ENCODE peak calls at places on chromosomes 16 and 17, in five cellular contexts. V is IMR-90, W is mesendoderm, Y is H9, C is neuronal stem cell. M is an unnamed sample.
A peak's percentile ranks its signal among the peaks of the same experiment; 100 is the strongest.

GRCh38 chr16:69049146-69049545 is 56.3 kb upstream of the HAS3 start:
- DNase-seq in V (peak; percentile 80), W (no peak), Y (no peak), C (no peak), M (peak; percentile 61)

GRCh38 chr17:82097187-82097918 is 683 bp downstream of the FASN start:
- DNase-seq in V (peak; percentile 64), W (no peak), Y (no peak), C (no peak), M (peak; percentile 54)

GRCh38 chr16:30359871-30360170 is 4.7 kb upstream of the CD2BP2 start:
- DNase-seq in V (no peak), W (no peak), Y (no peak), C (no peak), M (no peak)

GRCh38 chr16:87207509-87207908 is 109.7 kb downstream of the C16orf95 start:
- DNase-seq in V (peak; percentile 81), W (no peak), Y (no peak), C (no peak), M (peak; percentile 61)

GRCh38 chr16:1991588-1992474 is 2.1 kb downstream of the SYNGR3 start:
- DNase-seq in V (peak; percentile 83), W (peak; percentile 93), Y (peak; percentile 97), C (peak; percentile 92), M (peak; percentile 87)

GRCh38 chr17:5592382-5592781 is 8.1 kb upstream of the NLRP1 start:
- DNase-seq in V (peak; percentile 44), W (peak; percentile 70), Y (peak; percentile 30), C (peak; percentile 50), M (peak; percentile 56)

GRCh38 chr16:57470683-57471082 is 8.2 kb downstream of the POLR2C start:
- DNase-seq in V (no peak), W (no peak), Y (peak; percentile 19), C (no peak), M (peak; percentile 48)

GRCh38 chr16:71460246-71460645 is 1.8 kb downstream of the ZNF23 start:
- DNase-seq in V (peak; percentile 88), W (no peak), Y (no peak), C (no peak), M (peak; percentile 69)

GRCh38 chr17:1493291-1493980 is 950 bp upstream of the MYO1C start:
- DNase-seq in V (no peak), W (no peak), Y (no peak), C (no peak), M (no peak)

GRCh38 chr17:53792997-53793396 is 29.7 kb upstream of the KIF2B start:
- DNase-seq in V (no peak), W (no peak), Y (no peak), C (no peak), M (no peak)

GRCh38 chr16:85098565-85098964 is 13.7 kb downstream of the CIBAR2 start:
- DNase-seq in V (no peak), W (no peak), Y (no peak), C (no peak), M (peak; percentile 49)

GRCh38 chr17:31726980-31727427 is 132.0 kb downstream of the COPRS start:
- DNase-seq in V (peak; percentile 81), W (no peak), Y (no peak), C (no peak), M (peak; percentile 75)

GRCh38 chr16:28555593-28555992 is 1.9 kb downstream of the SGF29 start:
- DNase-seq in V (no peak), W (no peak), Y (no peak), C (no peak), M (no peak)

GRCh38 chr16:66662445-66663194 is 33.9 kb downstream of the CMTM4 start:
- DNase-seq in V (peak; percentile 44), W (peak; percentile 39), Y (no peak), C (no peak), M (peak; percentile 58)

GRCh38 chr17:64247836-64248235 is 15.2 kb downstream of the TEX2 start:
- DNase-seq in V (no peak), W (no peak), Y (no peak), C (no peak), M (no peak)

GRCh38 chr16:25097304-25097988 is 14.1 kb upstream of the LCMT1 start:
- DNase-seq in V (peak; percentile 76), W (no peak), Y (no peak), C (no peak), M (peak; percentile 14)

GRCh38 chr17:73645050-73645871 is 1.0 kb upstream of the SDK2 start:
- DNase-seq in V (no peak), W (peak; percentile 69), Y (peak; percentile 73), C (peak; percentile 81), M (peak; percentile 24)

GRCh38 chr16:62034236-62035114 is 1.8 kb downstream of the CDH8 start:
- DNase-seq in V (no peak), W (peak; percentile 86), Y (peak; percentile 45), C (peak; percentile 49), M (no peak)

GRCh38 chr17:64223931-64224657 is 39.0 kb downstream of the TEX2 start:
- DNase-seq in V (no peak), W (no peak), Y (no peak), C (no peak), M (no peak)

GRCh38 chr17:12431188-12431587 is 234.5 kb upstream of the MYOCD start:
- DNase-seq in V (no peak), W (no peak), Y (no peak), C (no peak), M (no peak)

GRCh38 chr17:76843703-76844484 is 24.3 kb upstream of the MGAT5B start:
- DNase-seq in V (no peak), W (no peak), Y (peak; percentile 54), C (no peak), M (peak; percentile 53)

GRCh38 chr17:67443931-67444597 is 67.0 kb downstream of the PITPNC1 start:
- DNase-seq in V (peak; percentile 43), W (no peak), Y (no peak), C (no peak), M (peak; percentile 50)

GRCh38 chr17:75970011-75970523 is 8.9 kb downstream of the ACOX1 start:
- DNase-seq in V (peak; percentile 15), W (peak; percentile 16), Y (no peak), C (no peak), M (no peak)

GRCh38 chr17:66975614-66976378 is 11.3 kb downstream of the CACNG4 start:
- DNase-seq in V (no peak), W (peak; percentile 73), Y (peak; percentile 80), C (no peak), M (no peak)

GRCh38 chr17:42325026-42325425 is 36.7 kb downstream of the STAT5A start:
- DNase-seq in V (peak; percentile 88), W (no peak), Y (no peak), C (no peak), M (peak; percentile 80)

GRCh38 chr17:7838291-7839075 is 4.5 kb downstream of the KDM6B start:
- DNase-seq in V (peak; percentile 78), W (peak; percentile 85), Y (peak; percentile 78), C (peak; percentile 81), M (peak; percentile 90)

GRCh38 chr17:73900516-73900915 is 256.3 kb upstream of the SDK2 start:
- DNase-seq in V (no peak), W (no peak), Y (peak; percentile 26), C (no peak), M (no peak)

GRCh38 chr17:83055911-83056582 is 23.4 kb upstream of the METRNL start:
- DNase-seq in V (peak; percentile 92), W (no peak), Y (no peak), C (no peak), M (peak; percentile 85)

GRCh38 chr17:58382108-58382884 is 30.3 kb upstream of the SUPT4H1 start:
- DNase-seq in V (no peak), W (no peak), Y (no peak), C (no peak), M (no peak)

GRCh38 chr16:19701091-19701490 is 16.9 kb downstream of the KNOP1 start:
- DNase-seq in V (peak; percentile 24), W (no peak), Y (no peak), C (no peak), M (no peak)

GRCh38 chr16:11367483-11367906 is 22.2 kb downstream of the RMI2 start:
- DNase-seq in V (no peak), W (no peak), Y (no peak), C (no peak), M (no peak)

GRCh38 chr17:13518271-13519000 is 83.3 kb downstream of the HS3ST3A1 start:
- DNase-seq in V (peak; percentile 89), W (no peak), Y (no peak), C (no peak), M (peak; percentile 14)

GRCh38 chr17:79970576-79971068 is 65.0 kb downstream of the TBC1D16 start:
- DNase-seq in V (peak; percentile 10), W (peak; percentile 83), Y (peak; percentile 85), C (no peak), M (peak; percentile 15)
- H3K9ac ChIP-seq in V (no peak overlapping the region), W (no peak overlapping the region), Y (no peak overlapping the region), C (no peak overlapping the region), M (no peak overlapping the region)

GRCh38 chr16:4521971-4522623 is 16.5 kb downstream of the CDIP1 start:
- DNase-seq in V (no peak), W (no peak), Y (peak; percentile 49), C (no peak), M (no peak)
- H2BK15ac ChIP-seq in V (no peak overlapping the region), W (no peak overlapping the region), Y (no peak overlapping the region), C (no peak overlapping the region), M (no peak overlapping the region)

GRCh38 chr16:89319628-89319882 is 102.1 kb downstream of the ZNF778 start:
- DNase-seq in V (no peak), W (no peak), Y (no peak), C (no peak), M (no peak)

GRCh38 chr16:89318871-89319627 is 101.5 kb downstream of the ZNF778 start:
- DNase-seq in V (no peak), W (no peak), Y (no peak), C (no peak), M (no peak)

GRCh38 chr16:89317729-89318429 is 100.4 kb downstream of the ZNF778 start:
- DNase-seq in V (no peak), W (no peak), Y (no peak), C (no peak), M (no peak)

GRCh38 chr16:89317101-89317671 is 99.7 kb downstream of the ZNF778 start:
- DNase-seq in V (no peak), W (no peak), Y (no peak), C (no peak), M (no peak)

GRCh38 chr16:89318430-89318758 is 100.9 kb downstream of the ZNF778 start:
- DNase-seq in V (no peak), W (no peak), Y (no peak), C (no peak), M (no peak)
- H3K4me1 ChIP-seq in V (peaks cover 66% of the 10 kb centered on the region), W (peaks cover 15% of the 10 kb centered on the region), Y (peaks cover 13% of the 10 kb centered on the region), C (peaks cover 24% of the 10 kb centered on the region), M (peaks cover 84% of the 10 kb centered on the region)

DNA sequence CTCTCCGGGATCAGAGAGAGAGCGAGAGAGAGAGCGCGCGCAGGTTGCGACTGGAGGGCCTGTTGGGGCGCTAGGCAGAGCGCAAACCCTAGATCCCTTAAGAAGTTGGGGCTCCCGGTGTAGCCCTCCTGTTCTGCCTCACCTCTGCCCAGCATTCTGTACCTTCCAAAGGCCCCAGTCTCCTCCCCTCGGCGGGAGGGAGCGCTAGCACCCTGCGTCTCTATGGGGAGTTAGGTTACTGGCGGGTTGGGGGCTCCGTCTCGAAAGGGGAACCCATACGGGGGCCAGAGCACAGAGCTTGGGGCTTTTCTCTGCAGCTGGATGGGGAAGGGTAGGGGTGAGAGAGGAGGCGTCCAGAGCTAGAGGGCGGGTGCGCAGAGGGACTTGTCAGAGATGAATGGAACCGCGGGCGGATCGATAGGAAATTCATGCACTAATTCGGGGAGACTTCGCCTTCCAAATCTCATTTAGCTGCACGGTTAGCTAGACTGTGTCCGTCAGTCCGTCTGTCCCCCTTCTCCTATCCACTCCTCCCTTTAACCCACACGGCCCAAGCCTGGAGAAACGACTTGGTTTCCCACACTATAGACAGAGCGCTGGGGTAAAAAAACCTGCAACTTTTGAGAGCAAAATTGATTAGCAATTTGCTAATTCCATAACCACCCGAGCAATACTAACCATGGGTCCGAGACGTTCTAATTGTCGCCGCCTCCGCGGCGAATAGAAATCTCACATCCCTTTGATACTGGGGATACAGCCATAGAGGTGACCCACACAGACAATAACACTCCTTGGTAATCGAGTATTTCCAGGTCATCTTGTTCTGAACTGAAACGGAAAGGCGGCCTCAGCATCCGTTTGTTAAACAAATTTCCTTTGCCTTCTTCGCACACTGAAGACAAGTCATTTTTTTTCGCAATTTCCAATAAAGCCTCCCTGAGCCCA is 738 bp upstream of the HOXB4 start:
- DNase-seq in V (peak; percentile 63), W (no peak), Y (no peak), C (no peak), M (peak; percentile 76)
- H3K9ac ChIP-seq in V (peak overlapping the region; percentile 96), W (no peak overlapping the region), Y (no peak overlapping the region), C (no peak overlapping the region), M (peak overlapping the region; percentile 98)

M was measured in mesenchymal stem cell.